ENCODE peak calls at places on chromosomes 16 and 17, in six cellular contexts. One of them, this sample, is unnamed. For H3K36me3 and H3K9me3, the result is how much of the 10 kb centered on the place peaks cover.

GRCh38 chr17:81299846-81300585 is 4.9 kb upstream of the SLC38A10 start:
- DNase-seq in mesenchymal stem cell: no peak
- DNase-seq in sigmoid colon: no peak
- DNase-seq in stomach: no peak
- DNase-seq in MG63: no peak
- DNase-seq in uterus: no peak
- DNase-seq in this sample: no peak

GRCh38 chr17:75471207-75471606 is 14.8 kb downstream of the TMEM94 start:
- DNase-seq in mesenchymal stem cell: no peak
- DNase-seq in sigmoid colon: no peak
- DNase-seq in stomach: no peak
- DNase-seq in MG63: no peak
- DNase-seq in uterus: no peak
- DNase-seq in this sample: no peak

GRCh38 chr17:80717661-80718060 is 173.0 kb downstream of the RPTOR start:
- DNase-seq in mesenchymal stem cell: no peak
- DNase-seq in sigmoid colon: no peak
- DNase-seq in stomach: no peak
- DNase-seq in MG63: no peak
- DNase-seq in uterus: no peak
- DNase-seq in this sample: no peak

GRCh38 chr16:14470788-14471187 is 159.3 kb downstream of the PARN start:
- DNase-seq in mesenchymal stem cell: no peak
- DNase-seq in sigmoid colon: no peak
- DNase-seq in stomach: no peak
- DNase-seq in MG63: no peak
- DNase-seq in uterus: no peak
- DNase-seq in this sample: no peak

GRCh38 chr17:48373882-48374281 is 56.1 kb downstream of the SKAP1 start:
- DNase-seq in mesenchymal stem cell: no peak
- DNase-seq in sigmoid colon: no peak
- DNase-seq in stomach: no peak
- DNase-seq in MG63: no peak
- DNase-seq in uterus: no peak
- DNase-seq in this sample: no peak

GRCh38 chr17:29138184-29138955 is 41.8 kb downstream of the MYO18A start:
- DNase-seq in mesenchymal stem cell: no peak
- DNase-seq in sigmoid colon: no peak
- DNase-seq in stomach: no peak
- DNase-seq in MG63: no peak
- DNase-seq in uterus: no peak
- DNase-seq in this sample: no peak

GRCh38 chr16:79286646-79287423 is 313.7 kb downstream of the MAF start:
- DNase-seq in mesenchymal stem cell: no peak
- DNase-seq in sigmoid colon: peak
- DNase-seq in stomach: peak
- DNase-seq in MG63: no peak
- DNase-seq in uterus: peak
- DNase-seq in this sample: peak

GRCh38 chr16:71262391-71262790 is 26.8 kb downstream of the CMTR2 start:
- DNase-seq in mesenchymal stem cell: no peak
- DNase-seq in sigmoid colon: no peak
- DNase-seq in stomach: no peak
- DNase-seq in MG63: no peak
- DNase-seq in uterus: no peak
- DNase-seq in this sample: no peak

GRCh38 chr17:68356520-68356919 is 65.2 kb downstream of the ARSG start:
- DNase-seq in mesenchymal stem cell: no peak
- DNase-seq in sigmoid colon: no peak
- DNase-seq in stomach: no peak
- DNase-seq in MG63: no peak
- DNase-seq in uterus: no peak
- DNase-seq in this sample: no peak

GRCh38 chr17:79810138-79811027 is 13.5 kb upstream of the CBX8 start:
- DNase-seq in mesenchymal stem cell: peak
- DNase-seq in sigmoid colon: peak
- DNase-seq in stomach: peak
- DNase-seq in MG63: peak
- DNase-seq in uterus: peak
- DNase-seq in this sample: no peak

GRCh38 chr17:15255713-15256454 is 9.2 kb downstream of the PMP22 start:
- DNase-seq in mesenchymal stem cell: no peak
- DNase-seq in sigmoid colon: no peak
- DNase-seq in stomach: no peak
- DNase-seq in MG63: no peak
- DNase-seq in uterus: peak
- DNase-seq in this sample: no peak
- H3K36me3 ChIP-seq in mesenchymal stem cell: under half
- H3K36me3 ChIP-seq in sigmoid colon: half or more
- H3K36me3 ChIP-seq in stomach: half or more
- H3K36me3 ChIP-seq in MG63: under half
- H3K36me3 ChIP-seq in uterus: under half
- H3K36me3 ChIP-seq in this sample: half or more

GRCh38 chr16:35754391-35755369 is 2295.3 kb downstream of the TP53TG3F start:
- DNase-seq in mesenchymal stem cell: no peak
- DNase-seq in sigmoid colon: no peak
- DNase-seq in stomach: no peak
- DNase-seq in MG63: no peak
- DNase-seq in uterus: no peak
- DNase-seq in this sample: no peak
- H3K9me3 ChIP-seq in mesenchymal stem cell: under half
- H3K9me3 ChIP-seq in sigmoid colon: under half
- H3K9me3 ChIP-seq in stomach: half or more
- H3K9me3 ChIP-seq in MG63: under half
- H3K9me3 ChIP-seq in uterus: under half
- H3K9me3 ChIP-seq in this sample: under half

DNA sequence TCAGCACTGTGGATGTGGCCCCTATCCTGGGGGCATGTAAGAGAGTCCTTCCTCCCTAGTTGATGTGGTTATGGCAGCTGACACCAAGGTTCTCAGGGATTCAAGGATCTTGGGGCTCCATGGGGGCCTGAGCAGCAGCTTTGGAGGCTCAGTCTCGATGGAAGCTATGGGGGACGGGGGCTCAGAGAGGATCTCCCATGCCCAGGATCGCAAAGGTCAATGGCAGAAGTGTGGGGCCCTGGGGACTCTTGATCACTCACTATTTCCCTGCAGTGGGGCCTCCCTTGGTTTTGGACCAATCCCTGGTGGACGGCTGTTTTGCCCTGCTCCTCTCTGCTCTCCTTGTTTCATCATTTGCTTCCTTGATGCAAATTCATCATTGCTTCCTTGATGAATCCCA is 885.9 kb downstream of the CDH8 start:
- DNase-seq in mesenchymal stem cell: no peak
- DNase-seq in sigmoid colon: no peak
- DNase-seq in stomach: no peak
- DNase-seq in MG63: no peak
- DNase-seq in uterus: no peak
- DNase-seq in this sample: no peak
- H3K4me3 ChIP-seq in mesenchymal stem cell: no peak
- H3K4me3 ChIP-seq in sigmoid colon: no peak
- H3K4me3 ChIP-seq in stomach: no peak
- H3K4me3 ChIP-seq in MG63: no peak
- H3K4me3 ChIP-seq in uterus: no peak
- H3K4me3 ChIP-seq in this sample: no peak

GRCh38 chr17:78425429-78425828 is 47.0 kb downstream of the PGS1 start:
- DNase-seq in mesenchymal stem cell: no peak
- DNase-seq in sigmoid colon: no peak
- DNase-seq in stomach: no peak
- DNase-seq in MG63: no peak
- DNase-seq in uterus: no peak
- DNase-seq in this sample: no peak
- H3K36me3 ChIP-seq in mesenchymal stem cell: half or more
- H3K36me3 ChIP-seq in sigmoid colon: half or more
- H3K36me3 ChIP-seq in stomach: half or more
- H3K36me3 ChIP-seq in MG63: half or more
- H3K36me3 ChIP-seq in uterus: under half
- H3K36me3 ChIP-seq in this sample: under half

DNA sequence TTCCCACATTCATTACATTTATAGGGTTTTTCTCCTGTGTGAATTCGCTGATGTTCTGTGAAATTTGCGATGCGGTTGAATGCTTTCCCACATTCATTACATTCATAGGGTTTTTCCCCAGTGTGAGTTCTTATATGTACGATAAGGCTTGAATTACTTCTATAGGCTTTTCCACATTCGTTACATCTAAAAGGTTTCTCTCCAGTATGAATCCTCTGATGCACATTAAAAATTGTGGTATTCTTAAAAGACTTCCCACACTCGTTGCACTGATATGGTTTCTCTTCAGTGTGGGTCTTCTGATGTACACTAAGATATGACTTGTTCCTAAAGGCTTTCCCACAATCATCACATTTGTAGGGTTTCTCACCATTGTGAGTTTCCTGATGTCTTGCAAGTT is 30.4 kb downstream of the ZNF624 start:
- DNase-seq in mesenchymal stem cell: no peak
- DNase-seq in sigmoid colon: no peak
- DNase-seq in stomach: no peak
- DNase-seq in MG63: no peak
- DNase-seq in uterus: no peak
- DNase-seq in this sample: no peak
- H3K9me3 ChIP-seq in mesenchymal stem cell: half or more
- H3K9me3 ChIP-seq in sigmoid colon: under half
- H3K9me3 ChIP-seq in stomach: half or more
- H3K9me3 ChIP-seq in MG63: under half
- H3K9me3 ChIP-seq in uterus: half or more
- H3K9me3 ChIP-seq in this sample: half or more

DNA sequence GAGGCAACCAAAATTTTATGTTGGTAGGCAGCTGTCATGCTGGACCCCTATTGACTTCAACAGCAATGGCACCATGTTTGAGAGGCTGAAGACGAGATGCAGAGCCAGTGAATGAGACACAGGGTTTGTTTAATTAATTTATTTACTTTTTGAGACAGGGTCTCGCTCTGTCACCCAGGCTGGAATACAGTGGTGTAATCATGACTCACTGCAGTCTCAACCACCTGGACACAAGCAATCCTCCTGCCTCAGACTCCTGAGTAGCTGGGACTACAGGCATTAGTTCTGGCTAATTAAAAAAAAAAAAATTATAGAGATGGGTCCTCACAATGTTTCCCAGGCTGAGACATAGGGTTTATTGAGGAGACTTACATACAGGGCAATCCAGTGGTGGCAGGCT is 36.2 kb upstream of the PPM1D start:
- DNase-seq in mesenchymal stem cell: no peak
- DNase-seq in sigmoid colon: no peak
- DNase-seq in stomach: no peak
- DNase-seq in MG63: no peak
- DNase-seq in uterus: no peak
- DNase-seq in this sample: no peak
- H3K4me3 ChIP-seq in mesenchymal stem cell: no peak
- H3K4me3 ChIP-seq in sigmoid colon: no peak
- H3K4me3 ChIP-seq in stomach: no peak
- H3K4me3 ChIP-seq in MG63: no peak
- H3K4me3 ChIP-seq in uterus: no peak
- H3K4me3 ChIP-seq in this sample: no peak

GRCh38 chr16:17448640-17449638 is 21.8 kb downstream of the XYLT1 start:
- DNase-seq in mesenchymal stem cell: no peak
- DNase-seq in sigmoid colon: no peak
- DNase-seq in stomach: no peak
- DNase-seq in MG63: no peak
- DNase-seq in uterus: no peak
- DNase-seq in this sample: no peak
- H3K36me3 ChIP-seq in mesenchymal stem cell: under half
- H3K36me3 ChIP-seq in sigmoid colon: under half
- H3K36me3 ChIP-seq in stomach: under half
- H3K36me3 ChIP-seq in MG63: under half
- H3K36me3 ChIP-seq in uterus: under half
- H3K36me3 ChIP-seq in this sample: under half

GRCh38 chr16:31920373-31920772 is 46.8 kb downstream of the ZNF267 start:
- DNase-seq in mesenchymal stem cell: no peak
- DNase-seq in sigmoid colon: no peak
- DNase-seq in stomach: no peak
- DNase-seq in MG63: no peak
- DNase-seq in uterus: no peak
- DNase-seq in this sample: no peak
- H3K9me3 ChIP-seq in mesenchymal stem cell: half or more
- H3K9me3 ChIP-seq in sigmoid colon: under half
- H3K9me3 ChIP-seq in stomach: half or more
- H3K9me3 ChIP-seq in MG63: under half
- H3K9me3 ChIP-seq in uterus: under half
- H3K9me3 ChIP-seq in this sample: half or more

GRCh38 chr17:65100316-65101140 is 36.6 kb upstream of the RGS9 start:
- DNase-seq in mesenchymal stem cell: peak
- DNase-seq in sigmoid colon: peak
- DNase-seq in stomach: peak
- DNase-seq in MG63: peak
- DNase-seq in uterus: peak
- DNase-seq in this sample: peak

GRCh38 chr17:65099475-65099874 is 37.7 kb upstream of the RGS9 start:
- DNase-seq in mesenchymal stem cell: no peak
- DNase-seq in sigmoid colon: no peak
- DNase-seq in stomach: no peak
- DNase-seq in MG63: no peak
- DNase-seq in uterus: no peak
- DNase-seq in this sample: no peak

GRCh38 chr17:65101371-65101770 is 35.8 kb upstream of the RGS9 start:
- DNase-seq in mesenchymal stem cell: no peak
- DNase-seq in sigmoid colon: peak
- DNase-seq in stomach: no peak
- DNase-seq in MG63: no peak
- DNase-seq in uterus: no peak
- DNase-seq in this sample: no peak

GRCh38 chr17:65102235-65102634 is 34.9 kb upstream of the RGS9 start:
- DNase-seq in mesenchymal stem cell: no peak
- DNase-seq in sigmoid colon: peak
- DNase-seq in stomach: no peak
- DNase-seq in MG63: no peak
- DNase-seq in uterus: no peak
- DNase-seq in this sample: no peak

GRCh38 chr17:65099941-65100315 is 37.2 kb upstream of the RGS9 start:
- DNase-seq in mesenchymal stem cell: peak
- DNase-seq in sigmoid colon: peak
- DNase-seq in stomach: peak
- DNase-seq in MG63: peak
- DNase-seq in uterus: no peak
- DNase-seq in this sample: no peak
- H3K4me3 ChIP-seq in mesenchymal stem cell: no peak
- H3K4me3 ChIP-seq in sigmoid colon: peak
- H3K4me3 ChIP-seq in stomach: peak
- H3K4me3 ChIP-seq in MG63: peak
- H3K4me3 ChIP-seq in uterus: peak
- H3K4me3 ChIP-seq in this sample: peak